ENCODE peak calls at places on chromosomes 3 and 15, in eight cellular contexts. Z, O, H, D, V, S, J and R are unnamed samples.

GRCh38 chr15:33242165-33242564 is 47.7 kb upstream of the FMN1 start:
- DNase-seq in Z (peak), O (no peak), H (peak), D (no peak), V (peak), S (peak), J (peak), R (no peak)

GRCh38 chr15:79736435-79737000 is 160.3 kb downstream of the MTHFS start:
- DNase-seq in Z (no peak), O (no peak), H (no peak), D (no peak), V (no peak), S (no peak), J (no peak), R (no peak)

GRCh38 chr15:78996876-78997275 is 52.0 kb upstream of the CTSH start:
- DNase-seq in Z (peak), O (peak), H (peak), D (no peak), V (no peak), S (peak), J (no peak), R (no peak)

GRCh38 chr3:182063742-182064141 is 352.0 kb downstream of the SOX2 start:
- DNase-seq in Z (peak), O (no peak), H (no peak), D (no peak), V (no peak), S (no peak), J (no peak), R (no peak)

GRCh38 chr3:119245778-119246177 is 5.1 kb upstream of the B4GALT4 start:
- DNase-seq in Z (no peak), O (peak), H (no peak), D (no peak), V (no peak), S (no peak), J (no peak), R (no peak)

GRCh38 chr3:159914421-159914820 is 74.2 kb upstream of the IL12A start:
- DNase-seq in Z (no peak), O (no peak), H (peak), D (no peak), V (no peak), S (no peak), J (no peak), R (no peak)

GRCh38 chr3:135228131-135228530 is 433.1 kb downstream of the EPHB1 start:
- DNase-seq in Z (no peak), O (no peak), H (no peak), D (no peak), V (no peak), S (no peak), J (no peak), R (no peak)

GRCh38 chr15:74954515-74954914 is 2.1 kb downstream of the RPP25 start:
- DNase-seq in Z (no peak), O (peak), H (peak), D (no peak), V (peak), S (no peak), J (no peak), R (no peak)

GRCh38 chr3:110738531-110738930 is 333.1 kb upstream of the NECTIN3 start:
- DNase-seq in Z (peak), O (no peak), H (peak), D (no peak), V (no peak), S (peak), J (no peak), R (no peak)

GRCh38 chr15:78457101-78457500 is 19.1 kb downstream of the IREB2 start:
- DNase-seq in Z (peak), O (no peak), H (peak), D (no peak), V (no peak), S (peak), J (no peak), R (no peak)

GRCh38 chr3:122992138-122992537 is 35.4 kb downstream of the SEMA5B start:
- DNase-seq in Z (no peak), O (peak), H (no peak), D (no peak), V (no peak), S (no peak), J (no peak), R (no peak)

GRCh38 chr15:33104276-33104675 is 90.2 kb downstream of the FMN1 start:
- DNase-seq in Z (peak), O (no peak), H (peak), D (no peak), V (no peak), S (peak), J (no peak), R (peak)

GRCh38 chr15:59105839-59106238 is 893 bp downstream of the CCNB2 start:
- DNase-seq in Z (no peak), O (no peak), H (no peak), D (no peak), V (no peak), S (peak), J (no peak), R (no peak)
- H3K9ac ChIP-seq in Z (peak), O (no peak), H (peak), D (no peak), V (peak), S (peak), J (peak), R (peak)

DNA sequence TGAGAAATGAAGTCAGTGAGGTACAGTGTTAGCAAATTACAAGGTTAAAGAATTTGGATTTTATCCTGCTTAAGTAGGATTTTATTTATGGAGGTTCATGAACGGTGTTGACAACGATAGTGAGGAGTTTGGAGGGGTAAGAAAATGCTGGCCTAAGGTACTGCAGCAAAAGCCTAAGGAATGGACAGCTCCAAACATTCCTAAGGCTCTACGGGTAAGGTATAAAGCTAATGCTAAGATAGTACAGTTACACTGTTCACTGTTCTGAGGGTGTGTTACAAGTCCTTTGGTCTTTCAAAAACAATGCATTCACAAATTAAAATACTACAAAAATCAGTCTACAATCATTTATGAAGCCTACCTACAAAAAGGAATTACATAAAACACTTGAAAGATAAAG is 7.3 kb downstream of the MTMR10 start:
- DNase-seq in Z (no peak), O (no peak), H (peak), D (no peak), V (no peak), S (no peak), J (no peak), R (no peak)
- H3K9ac ChIP-seq in Z (no peak), O (no peak), H (no peak), D (no peak), V (no peak), S (no peak), J (no peak), R (no peak)

GRCh38 chr3:101036676-101037075 is 43.5 kb upstream of the ABI3BP start:
- DNase-seq in Z (peak), O (no peak), H (peak), D (no peak), V (no peak), S (no peak), J (no peak), R (no peak)

GRCh38 chr3:101038393-101038792 is 45.2 kb upstream of the ABI3BP start:
- DNase-seq in Z (peak), O (no peak), H (peak), D (no peak), V (no peak), S (no peak), J (no peak), R (no peak)

GRCh38 chr3:101036213-101036618 is 43.0 kb upstream of the ABI3BP start:
- DNase-seq in Z (peak), O (peak), H (peak), D (peak), V (peak), S (peak), J (peak), R (no peak)

GRCh38 chr3:101038880-101039279 is 45.7 kb upstream of the ABI3BP start:
- DNase-seq in Z (no peak), O (no peak), H (no peak), D (no peak), V (no peak), S (peak), J (no peak), R (no peak)

GRCh38 chr3:101037613-101038012 is 44.4 kb upstream of the ABI3BP start:
- DNase-seq in Z (no peak), O (no peak), H (no peak), D (no peak), V (no peak), S (no peak), J (no peak), R (no peak)
- H3K9ac ChIP-seq in Z (no peak), O (no peak), H (no peak), D (no peak), V (no peak), S (no peak), J (no peak), R (no peak)

DNA sequence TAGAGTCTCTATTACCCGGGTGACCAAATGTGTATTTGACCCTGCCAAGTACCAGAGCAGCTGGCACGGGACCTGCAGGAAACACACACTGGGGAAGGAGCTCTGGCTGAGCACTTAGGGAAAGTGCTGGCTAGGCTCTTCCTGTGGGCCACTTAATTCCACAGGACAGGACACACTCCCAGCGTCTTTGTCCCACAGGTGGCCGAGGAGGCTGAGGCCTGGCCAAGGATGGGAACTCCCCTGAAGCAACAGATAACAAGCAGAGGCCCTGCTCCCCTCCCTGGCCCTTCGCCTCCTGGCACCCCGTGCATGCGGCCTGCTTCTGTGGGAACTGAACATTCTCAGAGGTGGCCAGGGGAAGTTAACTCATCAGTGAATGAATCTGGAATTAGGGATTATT is 180.8 kb downstream of the ATP10A start:
- DNase-seq in Z (no peak), O (no peak), H (no peak), D (no peak), V (no peak), S (no peak), J (no peak), R (no peak)
- H3K9ac ChIP-seq in Z (no peak), O (no peak), H (no peak), D (no peak), V (no peak), S (no peak), J (no peak), R (no peak)

DNA sequence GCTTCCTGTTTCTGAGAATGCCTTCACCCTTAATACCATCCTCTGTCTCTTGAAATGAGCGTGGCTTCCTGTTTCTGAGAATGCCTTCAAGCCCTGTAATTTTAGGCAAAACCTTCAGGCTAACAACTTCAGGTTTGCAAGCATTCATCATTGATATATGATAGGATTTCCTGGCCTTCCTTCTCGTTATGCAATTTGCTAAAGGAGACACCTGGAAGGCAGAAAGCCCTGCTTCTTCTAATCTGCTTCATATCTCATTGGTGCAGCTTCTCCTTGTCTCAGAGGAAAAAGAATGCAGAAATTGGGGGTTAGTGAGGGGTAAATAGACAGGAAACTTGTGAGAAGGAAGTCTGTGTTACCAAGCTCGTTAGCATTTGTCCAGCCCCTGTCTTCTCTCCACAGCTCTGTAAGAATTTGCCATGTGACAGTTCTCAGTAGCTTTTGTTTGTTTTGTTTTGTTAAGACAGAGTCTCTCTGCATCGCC is 7.3 kb downstream of the ARL6IP5 start:
- DNase-seq in Z (no peak), O (no peak), H (peak), D (no peak), V (no peak), S (no peak), J (no peak), R (peak)
- H3K9ac ChIP-seq in Z (no peak), O (no peak), H (no peak), D (no peak), V (no peak), S (no peak), J (no peak), R (peak)

GRCh38 chr15:90162956-90163355 is 38.2 kb upstream of the SEMA4B start:
- DNase-seq in Z (no peak), O (no peak), H (no peak), D (no peak), V (no peak), S (no peak), J (no peak), R (no peak)

GRCh38 chr15:90160781-90161727 is 40.1 kb upstream of the SEMA4B start:
- DNase-seq in Z (peak), O (peak), H (no peak), D (no peak), V (peak), S (peak), J (peak), R (no peak)

GRCh38 chr15:90161946-90162345 is 39.2 kb upstream of the SEMA4B start:
- DNase-seq in Z (peak), O (no peak), H (no peak), D (no peak), V (no peak), S (no peak), J (no peak), R (no peak)

GRCh38 chr15:90154861-90155626 is 46.1 kb upstream of the SEMA4B start:
- DNase-seq in Z (peak), O (no peak), H (peak), D (no peak), V (no peak), S (peak), J (no peak), R (no peak)

GRCh38 chr15:90159213-90159612 is 41.9 kb upstream of the SEMA4B start:
- DNase-seq in Z (no peak), O (no peak), H (no peak), D (no peak), V (no peak), S (peak), J (no peak), R (no peak)
- H3K9ac ChIP-seq in Z (no peak), O (no peak), H (no peak), D (no peak), V (no peak), S (peak), J (no peak), R (no peak)

GRCh38 chr3:37181766-37182165 is 7.4 kb upstream of the LRRFIP2 start:
- DNase-seq in Z (peak), O (no peak), H (peak), D (no peak), V (no peak), S (peak), J (no peak), R (no peak)

GRCh38 chr3:37183375-37183831 is 9.0 kb upstream of the LRRFIP2 start:
- DNase-seq in Z (peak), O (no peak), H (peak), D (no peak), V (no peak), S (peak), J (no peak), R (no peak)

GRCh38 chr3:37179144-37179967 is 5.0 kb upstream of the LRRFIP2 start:
- DNase-seq in Z (no peak), O (no peak), H (no peak), D (no peak), V (no peak), S (no peak), J (no peak), R (no peak)

GRCh38 chr3:37182816-37183215 is 8.4 kb upstream of the LRRFIP2 start:
- DNase-seq in Z (no peak), O (no peak), H (no peak), D (no peak), V (no peak), S (no peak), J (no peak), R (no peak)

GRCh38 chr3:37183976-37184375 is 9.6 kb upstream of the LRRFIP2 start:
- DNase-seq in Z (peak), O (no peak), H (peak), D (no peak), V (no peak), S (no peak), J (no peak), R (no peak)
- H3K9ac ChIP-seq in Z (peak), O (no peak), H (no peak), D (no peak), V (no peak), S (peak), J (no peak), R (no peak)

DNA sequence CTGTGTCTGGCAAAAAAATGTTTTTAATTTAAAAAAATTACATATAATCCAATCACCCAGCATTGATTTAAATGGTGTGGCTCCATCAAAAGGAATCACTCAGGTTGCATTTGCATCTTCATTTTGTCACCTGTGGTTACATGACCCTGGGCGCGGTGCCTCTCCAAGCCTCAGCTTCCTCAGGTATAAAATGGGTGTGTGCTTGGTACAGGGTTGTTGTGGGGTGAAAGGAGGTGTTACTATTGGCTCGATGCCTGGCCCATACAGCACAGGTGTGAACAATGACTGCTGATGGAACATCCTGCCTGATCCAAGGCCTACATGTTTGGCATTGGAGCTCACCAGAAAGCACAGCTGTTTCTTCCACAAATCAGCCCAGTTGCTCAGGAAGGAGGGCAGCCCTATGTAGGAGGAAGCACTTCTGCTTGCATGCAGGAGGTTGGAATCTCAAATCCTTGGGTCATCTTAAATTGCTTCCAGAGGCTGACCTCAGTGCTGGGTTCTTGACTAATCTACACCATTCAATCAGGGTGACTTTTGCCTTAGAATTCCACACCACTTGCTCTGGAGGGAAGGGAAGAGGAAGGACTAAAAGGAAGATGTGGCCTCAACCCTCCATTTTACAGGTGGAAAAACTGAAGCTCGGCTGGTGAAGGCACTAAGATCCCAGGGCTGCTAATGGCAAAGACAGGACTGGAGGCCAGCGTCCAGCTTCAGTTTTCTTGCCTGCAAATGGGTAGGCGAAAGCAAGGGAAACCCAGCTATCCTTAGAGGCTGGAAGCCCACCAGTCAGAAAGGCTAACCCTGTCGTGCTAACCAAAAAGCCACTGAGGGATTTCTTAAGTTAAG is 31.7 kb downstream of the BHLHE40 start:
- DNase-seq in Z (no peak), O (no peak), H (no peak), D (no peak), V (peak), S (no peak), J (no peak), R (no peak)
- H3K9ac ChIP-seq in Z (no peak), O (no peak), H (no peak), D (no peak), V (no peak), S (no peak), J (no peak), R (no peak)